ENCODE peak calls at places on chromosomes 7 and 10, in four cellular contexts. E is EH, S is astrocyte of the spinal cord, V is RWPE2. B is an unnamed sample.

GRCh38 chr10:120897343-120897742 is 46.2 kb downstream of the WDR11 start:
- DNase-seq in E (peak; percentile 15), S (no peak), V (no peak), B (no peak)

GRCh38 chr7:229184-229964 is 37.0 kb downstream of the FAM20C start:
- DNase-seq in E (peak; percentile 98), S (peak; percentile 97), V (no peak), B (no peak)

GRCh38 chr7:12674861-12675260 is 12.6 kb upstream of the ARL4A start:
- DNase-seq in E (peak; percentile 50), S (peak; percentile 27), V (no peak), B (no peak)

GRCh38 chr10:132443605-132443997 is 46.6 kb downstream of the PWWP2B start:
- DNase-seq in E (peak; percentile 48), S (peak; percentile 37), V (no peak), B (no peak)

GRCh38 chr10:34180749-34181148 is 634.3 kb downstream of the PARD3 start:
- DNase-seq in E (no peak), S (no peak), V (no peak), B (no peak)

GRCh38 chr7:151404216-151405011 is 5.4 kb downstream of the WDR86 start:
- DNase-seq in E (peak; percentile 52), S (peak; percentile 27), V (no peak), B (peak; percentile 85)

GRCh38 chr10:116612107-116612506 is 8.6 kb upstream of the PNLIPRP2 start:
- DNase-seq in E (no peak), S (no peak), V (no peak), B (no peak)

GRCh38 chr7:2276107-2276506 is 34.1 kb downstream of the NUDT1 start:
- DNase-seq in E (no peak), S (no peak), V (no peak), B (no peak)

GRCh38 chr7:148962515-148962822 is 65.8 kb downstream of the PDIA4 start:
- DNase-seq in E (no peak), S (no peak), V (no peak), B (no peak)

GRCh38 chr10:21649441-21649872 is 115.4 kb downstream of the MLLT10 start:
- DNase-seq in E (peak; percentile 11), S (peak; percentile 22), V (no peak), B (no peak)

GRCh38 chr7:18019562-18019961 is 8.1 kb downstream of the PRPS1L1 start:
- DNase-seq in E (peak; percentile 62), S (peak; percentile 61), V (no peak), B (no peak)

GRCh38 chr7:157797361-157797760 is 460.6 kb downstream of the DNAJB6 start:
- DNase-seq in E (no peak), S (no peak), V (no peak), B (no peak)

GRCh38 chr7:147245274-147245673 is 1128.7 kb downstream of the CNTNAP2 start:
- DNase-seq in E (peak; percentile 3), S (peak; percentile 15), V (no peak), B (peak; percentile 26)

GRCh38 chr10:1631282-1631681 is 106.0 kb downstream of the ADARB2 start:
- DNase-seq in E (no peak), S (no peak), V (no peak), B (no peak)

GRCh38 chr10:87734987-87735827 is 75.5 kb downstream of the PAPSS2 start:
- DNase-seq in E (peak; percentile 65), S (peak; percentile 82), V (no peak), B (no peak)

GRCh38 chr10:29712108-29712507 is 77.3 kb upstream of the SVIL start:
- DNase-seq in E (no peak), S (peak; percentile 48), V (no peak), B (no peak)

GRCh38 chr7:138125119-138125518 is 48.9 kb downstream of the AKR1D1 start:
- DNase-seq in E (peak; percentile 8), S (peak; percentile 54), V (no peak), B (no peak)

GRCh38 chr7:12727455-12728191 is 40.2 kb downstream of the ARL4A start:
- DNase-seq in E (no peak), S (peak; percentile 23), V (no peak), B (no peak)

GRCh38 chr10:13716161-13717071 is 129.7 kb downstream of the PRPF18 start:
- DNase-seq in E (peak; percentile 93), S (peak; percentile 81), V (no peak), B (no peak)

GRCh38 chr10:87090779-87091178 is 3.9 kb downstream of the GLUD1 start:
- DNase-seq in E (no peak), S (no peak), V (no peak), B (no peak)

GRCh38 chr10:33099748-33100147 is 141.7 kb upstream of the ITGB1 start:
- DNase-seq in E (peak; percentile 91), S (peak; percentile 53), V (no peak), B (no peak)

GRCh38 chr7:6709808-6710207 is 3.1 kb upstream of the ZNF12 start:
- DNase-seq in E (no peak), S (no peak), V (no peak), B (peak; percentile 55)

GRCh38 chr7:149355390-149356048 is 93.5 kb downstream of the ZNF783 start:
- DNase-seq in E (peak; percentile 2), S (no peak), V (no peak), B (no peak)

GRCh38 chr7:2010551-2011265 is 222.0 kb downstream of the MAD1L1 start:
- DNase-seq in E (no peak), S (no peak), V (peak; percentile 49), B (peak; percentile 15)

GRCh38 chr7:75727881-75728592 is 10.7 kb downstream of the HIP1 start:
- DNase-seq in E (peak; percentile 66), S (peak; percentile 78), V (peak; percentile 92), B (no peak)

GRCh38 chr10:116112232-116113231 is 160.5 kb downstream of the GFRA1 start:
- DNase-seq in E (no peak), S (peak; percentile 65), V (no peak), B (no peak)

GRCh38 chr10:129936923-129937300 is 27.2 kb downstream of the EBF3 start:
- DNase-seq in E (no peak), S (no peak), V (no peak), B (no peak)

GRCh38 chr10:122294006-122294405 is 22.9 kb downstream of the BTBD16 start:
- DNase-seq in E (peak; percentile 23), S (no peak), V (peak; percentile 96), B (no peak)

GRCh38 chr10:30433779-30434272 is at the start of gene MAP3K8:
- DNase-seq in E (peak; percentile 95), S (peak; percentile 73), V (peak; percentile 80), B (peak; percentile 96)

GRCh38 chr10:132856869-132857524 is 71.0 kb upstream of the NKX6-2 start:
- DNase-seq in E (no peak), S (no peak), V (peak; percentile 24), B (peak; percentile 25)